ENCODE peak calls at places on chromosomes 6 and 20, in ten cellular contexts. H is esophagus muscularis mucosa; U is psoas muscle; Q is ovary; I is heart left ventricle; Z is RWPE1; S is CD4-positive, alpha-beta T cell; T is CD8-positive, alpha-beta T cell; B is heart right ventricle; V is CD8-positive, alpha-beta memory T cell. W is an unnamed sample.

GRCh38 chr6:106181664-106182418 is 95.7 kb downstream of the PRDM1 start:
- DNase-seq in B (no peak), U (no peak), T (no peak), I (no peak), Q (no peak), S (no peak), V (no peak), Z (peak), H (no peak), W (no peak)

GRCh38 chr20:44495257-44495656 is 19.6 kb downstream of the TTPAL start:
- DNase-seq in V (no peak), S (no peak), I (no peak), T (no peak), H (no peak), Q (no peak), U (no peak), Z (peak), B (no peak), W (no peak)

GRCh38 chr20:55160022-55160421 is 684.6 kb downstream of the DOK5 start:
- DNase-seq in Z (no peak), H (no peak), S (no peak), B (no peak), Q (no peak), T (no peak), I (no peak), U (no peak), V (no peak), W (no peak)

GRCh38 chr20:57432874-57433491 is 41.8 kb downstream of the RBM38 start:
- DNase-seq in T (peak), Z (peak), H (no peak), B (peak), V (peak), Q (peak), I (peak), S (peak), U (peak), W (peak)

GRCh38 chr6:125014157-125014957 is 52.1 kb downstream of the RNF217 start:
- DNase-seq in U (no peak), Q (no peak), H (no peak), T (no peak), I (no peak), Z (peak), V (no peak), B (no peak), S (no peak), W (no peak)

GRCh38 chr6:158758464-158758863 is 60.7 kb downstream of the EZR start:
- DNase-seq in V (no peak), Q (no peak), I (peak), S (no peak), T (no peak), B (no peak), U (no peak), H (no peak), Z (no peak), W (no peak)

GRCh38 chr6:106973841-106974336 is 640 bp downstream of the CD24 start:
- DNase-seq in H (no peak), V (no peak), S (no peak), B (no peak), U (no peak), I (no peak), Q (no peak), T (no peak), Z (peak), W (no peak)

GRCh38 chr6:7267521-7268091 is 45.4 kb downstream of the SSR1 start:
- DNase-seq in H (no peak), Q (no peak), S (no peak), V (no peak), B (no peak), Z (peak), U (peak), T (no peak), I (no peak), W (no peak)

GRCh38 chr6:90294989-90295853 is 1.4 kb downstream of the BACH2 start:
- DNase-seq in Q (peak), U (peak), T (peak), Z (peak), H (no peak), I (peak), V (peak), B (peak), S (peak), W (peak)

GRCh38 chr20:13277663-13278295 is 56.7 kb downstream of the ISM1 start:
- DNase-seq in Q (no peak), I (no peak), U (no peak), V (no peak), S (no peak), H (no peak), T (no peak), B (no peak), Z (no peak), W (no peak)

GRCh38 chr20:40160151-40160550 is 528.9 kb downstream of the MAFB start:
- DNase-seq in Q (no peak), S (no peak), Z (peak), T (no peak), V (no peak), U (peak), H (no peak), I (no peak), B (peak), W (peak)

GRCh38 chr6:145886228-145886956 is 71.8 kb upstream of the FBXO30 start:
- DNase-seq in T (no peak), V (no peak), Q (no peak), B (no peak), H (no peak), S (no peak), Z (no peak), I (no peak), U (no peak), W (no peak)

GRCh38 chr6:107616776-107617175 is 126.9 kb downstream of the SOBP start:
- DNase-seq in B (no peak), V (no peak), Q (no peak), H (peak), Z (no peak), I (no peak), S (no peak), T (no peak), U (no peak), W (no peak)

GRCh38 chr6:74991573-74992332 is 214.1 kb downstream of the COL12A1 start:
- DNase-seq in H (no peak), S (no peak), T (no peak), U (no peak), Z (peak), B (no peak), I (no peak), Q (no peak), V (no peak), W (no peak)

GRCh38 chr6:113829702-113830058 is 27.5 kb upstream of the MARCKS start:
- DNase-seq in S (no peak), B (no peak), T (no peak), U (no peak), H (no peak), Z (no peak), V (no peak), Q (no peak), I (no peak), W (no peak)

GRCh38 chr6:98634569-98634968 is 199.8 kb upstream of the POU3F2 start:
- DNase-seq in Q (no peak), S (no peak), Z (no peak), V (no peak), T (no peak), H (no peak), I (no peak), U (no peak), B (no peak), W (no peak)

GRCh38 chr6:98636941-98637340 is 197.4 kb upstream of the POU3F2 start:
- DNase-seq in B (no peak), Z (no peak), T (no peak), Q (no peak), V (no peak), I (no peak), S (no peak), U (no peak), H (no peak), W (no peak)

GRCh38 chr6:98639236-98639635 is 195.1 kb upstream of the POU3F2 start:
- DNase-seq in I (no peak), T (no peak), B (no peak), H (no peak), U (no peak), V (no peak), Q (no peak), S (no peak), Z (no peak), W (no peak)

DNA sequence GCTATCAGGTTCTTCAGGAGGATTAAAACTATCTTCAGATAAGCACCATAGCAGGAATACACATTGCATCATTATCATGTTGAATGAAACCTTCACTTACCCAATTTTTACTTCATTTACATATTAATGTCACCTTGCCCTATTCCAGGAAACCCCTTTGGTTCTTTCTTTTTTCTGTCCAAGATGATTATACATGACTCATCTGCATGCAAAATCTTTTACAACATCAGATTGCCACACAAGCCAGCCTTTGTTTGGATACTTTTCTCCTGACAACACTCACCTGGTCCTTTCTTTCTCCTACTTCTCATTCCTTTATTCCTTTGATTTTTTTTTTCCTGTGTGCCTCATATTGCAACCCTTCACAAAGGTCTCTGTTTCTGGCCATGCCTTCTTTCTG is 200.5 kb upstream of the POU3F2 start:
- DNase-seq in U (no peak), I (no peak), H (no peak), Q (no peak), Z (no peak), S (no peak), B (no peak), V (no peak), T (no peak), W (no peak)
- H3K27ac ChIP-seq in U (no peak), I (no peak), H (no peak), Q (no peak), Z (no peak), S (no peak), B (no peak), V (no peak), T (no peak), W (no peak)

DNA sequence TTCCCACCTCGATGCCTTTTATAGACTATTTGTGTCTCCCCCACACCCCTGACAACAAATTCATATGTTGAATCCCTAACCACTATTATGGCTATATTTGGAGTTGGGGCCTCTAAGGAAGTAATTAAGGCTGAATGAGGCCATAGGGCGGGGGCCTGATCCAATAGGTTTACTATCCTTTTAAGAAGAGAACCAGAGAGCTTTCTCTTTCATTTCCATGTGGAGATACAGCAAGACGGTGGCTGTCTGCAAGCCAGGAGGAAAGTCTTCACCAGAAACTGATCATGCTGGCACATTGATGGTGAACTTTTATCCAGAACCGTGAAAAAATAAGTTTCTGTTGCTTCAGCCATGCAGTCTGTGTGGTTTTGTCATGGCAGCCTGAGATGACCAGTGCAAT is 38.9 kb upstream of the CLIC5 start:
- DNase-seq in T (no peak), I (no peak), V (no peak), B (no peak), U (no peak), H (peak), Q (no peak), Z (no peak), S (no peak), W (no peak)
- H3K27ac ChIP-seq in T (no peak), I (peak), V (no peak), B (peak), U (peak), H (no peak), Q (no peak), Z (no peak), S (no peak), W (no peak)

DNA sequence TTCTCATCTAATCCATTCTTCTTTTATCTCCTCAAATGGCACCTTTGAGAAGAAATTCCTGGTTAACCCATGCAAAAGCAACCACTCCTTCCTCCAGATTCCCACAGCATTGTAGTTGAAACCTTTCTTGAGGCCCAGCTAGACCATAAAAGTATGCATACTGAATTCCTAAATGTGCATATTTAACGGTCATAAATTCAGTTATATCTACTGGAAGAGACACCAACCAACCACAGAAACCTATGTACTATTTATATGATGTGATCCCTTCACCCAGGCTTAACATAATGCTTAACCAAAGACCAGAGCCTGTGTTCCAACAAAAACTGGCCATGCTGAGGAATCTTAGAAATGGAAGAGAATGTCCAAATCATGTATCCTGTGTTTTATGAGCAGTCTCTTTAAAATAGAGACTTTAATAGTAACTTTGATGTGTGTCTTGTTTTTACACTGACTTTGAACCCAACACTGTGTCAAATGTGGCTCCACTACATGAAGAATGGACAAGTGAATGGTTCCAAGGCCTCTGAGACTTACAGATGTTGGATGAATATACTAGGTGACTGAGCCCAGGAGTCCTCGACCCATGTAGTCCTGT is 11.4 kb upstream of the TAF8 start:
- DNase-seq in Q (no peak), U (no peak), I (no peak), V (no peak), T (no peak), H (no peak), S (no peak), B (no peak), Z (no peak), W (no peak)
- H3K27ac ChIP-seq in Q (no peak), U (no peak), I (no peak), V (peak), T (peak), H (no peak), S (peak), B (no peak), Z (peak), W (peak)

GRCh38 chr6:163485388-163485851 is 70.9 kb downstream of the QKI start:
- DNase-seq in B (no peak), Q (no peak), V (no peak), S (no peak), I (no peak), H (no peak), U (no peak), T (no peak), Z (no peak), W (no peak)

GRCh38 chr6:163490826-163491577 is 76.5 kb downstream of the QKI start:
- DNase-seq in V (no peak), Z (no peak), S (no peak), B (peak), U (peak), Q (peak), H (no peak), I (peak), T (no peak), W (peak)

GRCh38 chr6:163491901-163492300 is 77.4 kb downstream of the QKI start:
- DNase-seq in T (no peak), Z (no peak), H (no peak), I (no peak), U (no peak), B (no peak), S (no peak), Q (no peak), V (no peak), W (no peak)

GRCh38 chr6:163494279-163494727 is 79.8 kb downstream of the QKI start:
- DNase-seq in U (no peak), B (no peak), T (no peak), V (no peak), I (no peak), Z (no peak), S (no peak), Q (no peak), H (no peak), W (no peak)

DNA sequence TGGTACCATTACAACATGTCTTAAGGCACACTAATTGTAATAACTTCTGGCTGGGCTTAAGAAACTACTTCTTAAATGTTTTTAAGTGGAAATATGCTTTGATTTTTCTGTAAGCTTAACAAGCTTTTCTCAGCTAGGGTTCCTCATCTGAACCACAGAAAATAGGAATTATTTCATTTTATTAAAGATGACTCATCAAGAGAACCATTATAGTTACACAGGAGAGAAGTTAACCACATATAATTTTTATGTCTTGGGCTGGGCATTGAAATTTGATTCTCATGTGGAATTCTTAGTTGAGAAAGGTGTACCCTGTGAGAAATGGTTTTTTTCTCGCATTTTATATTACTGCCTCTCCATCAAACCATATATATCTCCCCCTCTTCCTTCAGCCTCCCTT is 75.1 kb downstream of the QKI start:
- DNase-seq in S (no peak), I (no peak), V (no peak), Z (peak), Q (no peak), H (no peak), U (no peak), B (no peak), T (no peak), W (no peak)
- H3K27ac ChIP-seq in S (no peak), I (no peak), V (no peak), Z (no peak), Q (no peak), H (no peak), U (peak), B (no peak), T (no peak), W (no peak)

GRCh38 chr6:42128460-42129359 is 13.7 kb downstream of the C6orf132 start:
- DNase-seq in B (no peak), U (no peak), H (no peak), S (no peak), T (no peak), I (no peak), Q (no peak), Z (no peak), V (no peak), W (no peak)

GRCh38 chr6:42135161-42135560 is 7.3 kb downstream of the C6orf132 start:
- DNase-seq in Z (no peak), I (no peak), V (no peak), U (no peak), H (no peak), T (no peak), S (no peak), Q (no peak), B (no peak), W (no peak)

GRCh38 chr6:42129360-42129676 is 13.1 kb downstream of the C6orf132 start:
- DNase-seq in S (no peak), B (no peak), H (no peak), Z (no peak), Q (no peak), I (no peak), V (no peak), T (no peak), U (no peak), W (no peak)

GRCh38 chr6:42133926-42134325 is 8.5 kb downstream of the C6orf132 start:
- DNase-seq in Q (no peak), S (no peak), Z (no peak), U (no peak), V (no peak), B (no peak), I (no peak), T (no peak), H (no peak), W (no peak)

DNA sequence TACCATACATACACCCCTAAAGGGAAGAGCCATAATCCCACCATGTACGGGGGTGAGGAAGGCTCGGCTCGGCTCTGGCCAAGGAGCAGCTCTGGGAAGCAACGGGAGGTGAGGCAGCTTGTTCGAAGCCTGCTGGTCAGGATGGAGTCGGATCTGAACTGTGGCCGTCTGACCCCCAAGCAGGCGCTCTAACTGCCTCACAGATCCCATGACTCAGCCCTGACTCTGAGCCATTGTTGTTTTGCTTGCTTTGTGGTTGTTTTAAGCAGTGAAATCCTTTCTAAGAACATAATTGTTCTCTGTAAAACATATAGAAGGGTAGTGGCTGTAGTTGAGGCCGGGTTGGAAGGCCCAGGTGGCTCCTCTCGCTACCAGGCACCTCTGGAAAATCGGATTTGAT is 10.9 kb downstream of the C6orf132 start:
- DNase-seq in U (no peak), B (no peak), H (no peak), T (no peak), V (no peak), I (no peak), Q (no peak), S (no peak), Z (no peak), W (no peak)
- H3K27ac ChIP-seq in U (no peak), B (no peak), H (no peak), T (no peak), V (no peak), I (no peak), Q (no peak), S (no peak), Z (peak), W (no peak)

GRCh38 chr6:3711776-3712175 is 39.7 kb downstream of the PXDC1 start:
- DNase-seq in V (no peak), S (no peak), Q (no peak), U (no peak), B (no peak), T (no peak), I (no peak), H (no peak), Z (no peak), W (no peak)

GRCh38 chr6:3710403-3710802 is 41.1 kb downstream of the PXDC1 start:
- DNase-seq in Q (no peak), B (no peak), H (no peak), U (no peak), I (no peak), V (no peak), S (no peak), T (no peak), Z (no peak), W (no peak)

GRCh38 chr6:3707751-3708412 is 43.6 kb downstream of the PXDC1 start:
- DNase-seq in Q (no peak), I (peak), T (no peak), Z (no peak), B (no peak), V (no peak), U (no peak), H (no peak), S (no peak), W (no peak)

GRCh38 chr6:3706547-3707467 is 44.7 kb downstream of the PXDC1 start:
- DNase-seq in I (no peak), H (no peak), V (no peak), S (no peak), Q (no peak), U (no peak), B (no peak), Z (no peak), T (no peak), W (no peak)

GRCh38 chr6:3708540-3708939 is 43.0 kb downstream of the PXDC1 start:
- DNase-seq in V (no peak), S (no peak), Z (no peak), I (no peak), U (no peak), B (no peak), H (no peak), T (no peak), Q (no peak), W (no peak)
- H3K27ac ChIP-seq in V (no peak), S (no peak), Z (peak), I (no peak), U (no peak), B (no peak), H (no peak), T (no peak), Q (no peak), W (no peak)

GRCh38 chr20:63660622-63661021 is 2.5 kb downstream of the RTEL1 start:
- DNase-seq in I (no peak), S (no peak), V (no peak), H (no peak), T (no peak), Q (no peak), Z (no peak), U (no peak), B (no peak), W (no peak)

GRCh38 chr20:63657937-63658748 is at the start of gene RTEL1:
- DNase-seq in H (peak), T (peak), I (peak), B (peak), Q (peak), U (peak), V (peak), Z (peak), S (peak), W (peak)

GRCh38 chr20:63658749-63659187 is 656 bp downstream of the RTEL1 start:
- DNase-seq in Z (peak), S (no peak), Q (no peak), V (no peak), I (no peak), H (no peak), U (peak), T (no peak), B (no peak), W (no peak)

GRCh38 chr20:63661108-63661507 is 3.0 kb downstream of the RTEL1 start:
- DNase-seq in T (no peak), Z (no peak), B (no peak), V (no peak), U (peak), S (no peak), Q (no peak), I (no peak), H (no peak), W (no peak)

GRCh38 chr20:63659370-63659769 is 1.3 kb downstream of the RTEL1 start:
- DNase-seq in S (no peak), H (no peak), I (no peak), Q (no peak), V (no peak), B (no peak), U (no peak), Z (peak), T (no peak), W (no peak)
- H3K27ac ChIP-seq in S (no peak), H (peak), I (peak), Q (no peak), V (no peak), B (no peak), U (peak), Z (peak), T (no peak), W (no peak)

GRCh38 chr6:56708810-56709597 is 66.3 kb upstream of the DST start:
- DNase-seq in S (no peak), B (no peak), U (no peak), T (no peak), I (no peak), H (no peak), Q (no peak), Z (peak), V (no peak), W (no peak)
- H3K27ac ChIP-seq in S (no peak), B (no peak), U (peak), T (no peak), I (peak), H (peak), Q (no peak), Z (no peak), V (no peak), W (no peak)